ENCODE peak calls at places on chromosome 17, in six cellular contexts. D is stimulated activated CD4-positive, alpha-beta T cell treated with anti-CD3 and anti-CD28 coated beads, Interleukin-1b, Interleukin-23, amount 100 ng/mL, for 1 hour; M is iPS DF 6.9; I is suprapubic skin; E is brain pericyte; H is activated T-cell treated with anti-CD3 and anti-CD28 coated beads for 24 hours. N is an unnamed sample.

GRCh38 chr17:41620583-41621434 is 3.6 kb downstream of the KRT17 start:
- DNase-seq in D (no peak), E (no peak), H (no peak), I (no peak), M (no peak), N (no peak)

GRCh38 chr17:48181653-48182052 is 74.1 kb downstream of the SNX11 start:
- DNase-seq in D (no peak), I (no peak), H (no peak), M (no peak), E (no peak), N (no peak)

GRCh38 chr17:65055708-65056638 is 567 bp downstream of the GNA13 start:
- DNase-seq in I (peak; percentile 87), E (peak; percentile 56), D (peak; percentile 29), M (no peak), H (peak; percentile 39), N (no peak)

GRCh38 chr17:69639096-69639495 is 224.6 kb downstream of the MAP2K6 start:
- DNase-seq in M (no peak), D (no peak), E (no peak), I (no peak), H (no peak), N (no peak)

GRCh38 chr17:63116967-63117366 is 150.9 kb downstream of the TANC2 start:
- DNase-seq in I (no peak), E (no peak), D (no peak), M (no peak), H (no peak), N (no peak)

GRCh38 chr17:38943607-38944006 is 18.2 kb downstream of the LASP1NB start:
- DNase-seq in E (no peak), I (no peak), M (no peak), H (no peak), D (no peak), N (no peak)

GRCh38 chr17:77281904-77282367 is 141.2 kb downstream of the SEC14L1 start:
- DNase-seq in M (no peak), E (no peak), H (no peak), D (no peak), I (no peak), N (no peak)

GRCh38 chr17:7019406-7019805 is 3.4 kb upstream of the BCL6B start:
- DNase-seq in H (no peak), M (no peak), D (no peak), I (no peak), E (no peak), N (no peak)

GRCh38 chr17:64425191-64425590 is 23.7 kb upstream of the MILR1 start:
- DNase-seq in E (no peak), M (no peak), I (no peak), H (no peak), D (no peak), N (no peak)

GRCh38 chr17:69402052-69402451 is 12.4 kb upstream of the MAP2K6 start:
- DNase-seq in M (no peak), E (no peak), H (no peak), I (no peak), D (no peak), N (no peak)

N was measured in smooth muscle cell of the brain vasculature.